ENCODE peak calls at places on chromosome 18, in six cellular contexts. W is IMR-90; N is breast epithelium; D is NCI-H774; P is Right ventricle myocardium superior; M is natural killer cell treated with Interleukin-12 subunit alpha and Interleukin-12 subunit beta and Interleukin-15 and Interleukin-18, amount 100 ng/mL, for 72 hours. T is an unnamed sample.

GRCh38 chr18:9737814-9738160 is 29.7 kb downstream of the RAB31 start:
- DNase-seq in M (no peak), N (no peak), W (no peak), D (peak; percentile 58), P (no peak), T (no peak)

GRCh38 chr18:70288851-70289328 is at the start of gene SOCS6:
- DNase-seq in D (peak; percentile 30), M (peak; percentile 72), W (peak; percentile 66), N (peak; percentile 57), P (peak; percentile 80), T (peak; percentile 18)

GRCh38 chr18:75683426-75683825 is 255.9 kb upstream of the SMIM21 start:
- DNase-seq in M (no peak), N (peak; percentile 78), P (no peak), W (no peak), D (no peak), T (no peak)

GRCh38 chr18:50797147-50797546 is 22.7 kb downstream of the MRO start:
- DNase-seq in D (no peak), W (no peak), M (no peak), N (no peak), P (no peak), T (no peak)

GRCh38 chr18:39946623-39947061 is 2008.4 kb upstream of the PIK3C3 start:
- DNase-seq in P (no peak), N (no peak), M (no peak), D (no peak), W (peak; percentile 76), T (peak; percentile 68)

GRCh38 chr18:78996741-78997490 is 17.3 kb downstream of the SALL3 start:
- DNase-seq in P (no peak), W (no peak), M (no peak), N (no peak), D (no peak), T (no peak)

GRCh38 chr18:36284671-36285295 is 12.7 kb upstream of the FHOD3 start:
- DNase-seq in N (no peak), P (no peak), D (peak; percentile 63), W (peak; percentile 74), M (peak; percentile 66), T (peak; percentile 66)

GRCh38 chr18:66752733-66753132 is 148.8 kb upstream of the CDH19 start:
- DNase-seq in N (no peak), W (no peak), D (no peak), M (no peak), P (no peak), T (no peak)

GRCh38 chr18:29003194-29003593 is 826.3 kb upstream of the CDH2 start:
- DNase-seq in N (no peak), M (no peak), D (no peak), P (no peak), W (no peak), T (no peak)

GRCh38 chr18:3973191-3973590 is 481.9 kb downstream of the DLGAP1 start:
- DNase-seq in N (no peak), D (no peak), P (no peak), M (no peak), W (no peak), T (no peak)

GRCh38 chr18:7172611-7173010 is 55.0 kb upstream of the LAMA1 start:
- DNase-seq in P (no peak), D (no peak), W (no peak), N (no peak), M (no peak), T (no peak)

GRCh38 chr18:75033516-75033915 is 175.4 kb downstream of the PTGR3 start:
- DNase-seq in M (no peak), D (no peak), P (no peak), W (no peak), N (no peak), T (no peak)

GRCh38 chr18:79596451-79597175 is 83.0 kb upstream of the CTDP1 start:
- DNase-seq in M (peak; percentile 53), W (no peak), P (peak; percentile 3), D (no peak), N (no peak), T (no peak)

GRCh38 chr18:55396979-55397378 is 191.0 kb downstream of the TCF4 start:
- DNase-seq in W (no peak), M (no peak), N (no peak), P (no peak), D (no peak), T (peak; percentile 53)

GRCh38 chr18:33231474-33232317 is 208.8 kb downstream of the CCDC178 start:
- DNase-seq in N (peak; percentile 54), M (peak; percentile 61), W (peak; percentile 60), D (peak; percentile 81), P (peak; percentile 47), T (peak; percentile 57)

GRCh38 chr18:3885209-3885792 is 435.3 kb downstream of the TGIF1 start:
- DNase-seq in W (no peak), M (no peak), P (no peak), N (no peak), D (no peak), T (no peak)

GRCh38 chr18:72742002-72742401 is 125.8 kb downstream of the NETO1 start:
- DNase-seq in M (no peak), W (no peak), D (no peak), N (no peak), P (no peak), T (no peak)

GRCh38 chr18:79680100-79680879 is 687 bp downstream of the CTDP1 start:
- DNase-seq in P (no peak), W (peak; percentile 52), D (no peak), N (no peak), M (no peak), T (peak; percentile 18)

GRCh38 chr18:934518-935123 is 29.9 kb downstream of the ADCYAP1 start:
- DNase-seq in N (no peak), P (no peak), D (peak; percentile 32), W (no peak), M (no peak), T (no peak)

GRCh38 chr18:49561127-49561376 is 805 bp upstream of the LIPG start:
- DNase-seq in P (no peak), W (no peak), D (no peak), M (no peak), N (no peak), T (no peak)

GRCh38 chr18:48622911-48623431 is 84.1 kb downstream of the CTIF start:
- DNase-seq in W (peak; percentile 61), P (no peak), N (no peak), D (no peak), M (no peak), T (peak; percentile 32)

GRCh38 chr18:9612215-9612830 is 2.0 kb downstream of the PPP4R1 start:
- DNase-seq in P (no peak), N (no peak), D (peak; percentile 41), M (peak; percentile 62), W (peak; percentile 58), T (no peak)

GRCh38 chr18:34352385-34353163 is 127.9 kb upstream of the NOL4 start:
- DNase-seq in P (no peak), D (peak; percentile 92), W (no peak), N (no peak), M (no peak), T (peak; percentile 11)

GRCh38 chr18:12305930-12306629 is 2.0 kb upstream of the TUBB6 start:
- DNase-seq in D (no peak), W (peak; percentile 20), N (no peak), P (no peak), M (no peak), T (no peak)

GRCh38 chr18:65788373-65788772 is 37.6 kb downstream of the CDH7 start:
- DNase-seq in M (no peak), N (no peak), P (no peak), D (no peak), W (no peak), T (no peak)

GRCh38 chr18:79517322-79517721 is 121.6 kb downstream of the NFATC1 start:
- DNase-seq in N (peak; percentile 17), D (no peak), M (no peak), P (no peak), W (no peak), T (no peak)

GRCh38 chr18:72826736-72827135 is 41.1 kb downstream of the NETO1 start:
- DNase-seq in N (no peak), M (no peak), P (no peak), W (no peak), D (no peak), T (no peak)

GRCh38 chr18:78860117-78860516 is 119.5 kb upstream of the SALL3 start:
- DNase-seq in N (no peak), D (no peak), M (no peak), W (no peak), P (no peak), T (no peak)

GRCh38 chr18:30056528-30056927 is 986.0 kb downstream of the DSC3 start:
- DNase-seq in M (no peak), W (no peak), P (no peak), D (no peak), N (no peak), T (no peak)

GRCh38 chr18:45838302-45839070 is 13.0 kb downstream of the SIGLEC15 start:
- DNase-seq in M (peak; percentile 59), W (no peak), P (peak; percentile 57), N (no peak), D (no peak), T (no peak)

GRCh38 chr18:43396266-43396665 is 119.0 kb upstream of the SYT4 start:
- DNase-seq in M (no peak), P (no peak), D (no peak), W (no peak), N (no peak), T (peak; percentile 15)

GRCh38 chr18:76564117-76564516 is 69.1 kb upstream of the ZNF516 start:
- DNase-seq in N (no peak), M (no peak), D (no peak), P (no peak), W (peak; percentile 89), T (peak; percentile 33)

GRCh38 chr18:3246636-3247242 is 862 bp upstream of the MYL12A start:
- DNase-seq in W (no peak), N (no peak), M (no peak), D (no peak), P (peak; percentile 55), T (no peak)

GRCh38 chr18:36993068-36993467 is 164.1 kb downstream of the KIAA1328 start:
- DNase-seq in P (no peak), N (no peak), D (no peak), W (peak; percentile 61), M (no peak), T (no peak)

GRCh38 chr18:38751897-38752296 is 1186.3 kb upstream of the CELF4 start:
- DNase-seq in N (no peak), W (no peak), M (no peak), D (no peak), P (no peak), T (no peak)

GRCh38 chr18:12652861-12653401 is 5.0 kb downstream of the SPIRE1 start:
- DNase-seq in P (no peak), M (no peak), N (no peak), D (no peak), W (peak; percentile 46), T (no peak)

GRCh38 chr18:54767094-54767493 is 61.2 kb upstream of the RAB27B start:
- DNase-seq in P (no peak), W (no peak), M (no peak), N (no peak), D (peak; percentile 5), T (no peak)

GRCh38 chr18:3283908-3284307 is 22.0 kb downstream of the MYL12B start:
- DNase-seq in W (no peak), D (no peak), M (no peak), P (no peak), N (no peak), T (no peak)

GRCh38 chr18:34115409-34116081 is 109.2 kb downstream of the NOL4 start:
- DNase-seq in P (no peak), N (no peak), M (no peak), D (no peak), W (no peak), T (peak; percentile 73)

GRCh38 chr18:57863706-57864105 is 60.6 kb upstream of the ATP8B1 start:
- DNase-seq in M (no peak), D (no peak), N (no peak), P (no peak), W (peak; percentile 57), T (no peak)